ENCODE peak calls at places on chromosomes 12 and 14, in seven cellular contexts. One of them, this sample, is unnamed.

GRCh38 chr14:93008381-93008780 is 85.4 kb downstream of the CHGA start:
- DNase-seq in ureter: no peak
- DNase-seq in neural progenitor cell: no peak
- DNase-seq in fibroblast of the aortic adventitia: peak
- DNase-seq in lung: no peak
- DNase-seq in mammary epithelial cell: no peak
- DNase-seq in NCI-H345: no peak
- DNase-seq in this sample: no peak

GRCh38 chr14:87632796-87633195 is 360.2 kb downstream of the GALC start:
- DNase-seq in ureter: no peak
- DNase-seq in neural progenitor cell: no peak
- DNase-seq in fibroblast of the aortic adventitia: no peak
- DNase-seq in lung: no peak
- DNase-seq in mammary epithelial cell: no peak
- DNase-seq in NCI-H345: no peak
- DNase-seq in this sample: no peak

GRCh38 chr12:103558879-103559278 is 28.2 kb upstream of the STAB2 start:
- DNase-seq in ureter: no peak
- DNase-seq in neural progenitor cell: no peak
- DNase-seq in fibroblast of the aortic adventitia: no peak
- DNase-seq in lung: no peak
- DNase-seq in mammary epithelial cell: no peak
- DNase-seq in NCI-H345: no peak
- DNase-seq in this sample: peak

GRCh38 chr12:110778801-110779577 is 36.3 kb upstream of the PPP1CC start:
- DNase-seq in ureter: no peak
- DNase-seq in neural progenitor cell: no peak
- DNase-seq in fibroblast of the aortic adventitia: no peak
- DNase-seq in lung: no peak
- DNase-seq in mammary epithelial cell: no peak
- DNase-seq in NCI-H345: no peak
- DNase-seq in this sample: no peak

GRCh38 chr12:6370576-6370935 is 4.8 kb downstream of the SCNN1A start:
- DNase-seq in ureter: no peak
- DNase-seq in neural progenitor cell: no peak
- DNase-seq in fibroblast of the aortic adventitia: no peak
- DNase-seq in lung: no peak
- DNase-seq in mammary epithelial cell: no peak
- DNase-seq in NCI-H345: no peak
- DNase-seq in this sample: no peak

GRCh38 chr14:20350860-20351259 is 7.4 kb downstream of the PARP2 start:
- DNase-seq in ureter: no peak
- DNase-seq in neural progenitor cell: no peak
- DNase-seq in fibroblast of the aortic adventitia: peak
- DNase-seq in lung: no peak
- DNase-seq in mammary epithelial cell: no peak
- DNase-seq in NCI-H345: no peak
- DNase-seq in this sample: no peak

GRCh38 chr12:1117371-1117770 is 126.3 kb downstream of the ERC1 start:
- DNase-seq in ureter: no peak
- DNase-seq in neural progenitor cell: no peak
- DNase-seq in fibroblast of the aortic adventitia: peak
- DNase-seq in lung: no peak
- DNase-seq in mammary epithelial cell: no peak
- DNase-seq in NCI-H345: no peak
- DNase-seq in this sample: no peak

GRCh38 chr12:106868982-106869381 is 86.7 kb upstream of the TMEM263 start:
- DNase-seq in ureter: no peak
- DNase-seq in neural progenitor cell: no peak
- DNase-seq in fibroblast of the aortic adventitia: no peak
- DNase-seq in lung: no peak
- DNase-seq in mammary epithelial cell: no peak
- DNase-seq in NCI-H345: no peak
- DNase-seq in this sample: no peak

GRCh38 chr14:105325716-105326567 is 11.4 kb downstream of the PACS2 start:
- DNase-seq in ureter: no peak
- DNase-seq in neural progenitor cell: no peak
- DNase-seq in fibroblast of the aortic adventitia: no peak
- DNase-seq in lung: no peak
- DNase-seq in mammary epithelial cell: no peak
- DNase-seq in NCI-H345: no peak
- DNase-seq in this sample: no peak

GRCh38 chr14:42665083-42665482 is 1058.4 kb downstream of the LRFN5 start:
- DNase-seq in ureter: no peak
- DNase-seq in neural progenitor cell: no peak
- DNase-seq in fibroblast of the aortic adventitia: no peak
- DNase-seq in lung: no peak
- DNase-seq in mammary epithelial cell: no peak
- DNase-seq in NCI-H345: no peak
- DNase-seq in this sample: no peak

GRCh38 chr12:102702447-102703114 is 214.5 kb downstream of the PAH start:
- DNase-seq in ureter: peak
- DNase-seq in neural progenitor cell: peak
- DNase-seq in fibroblast of the aortic adventitia: peak
- DNase-seq in lung: peak
- DNase-seq in mammary epithelial cell: peak
- DNase-seq in NCI-H345: no peak
- DNase-seq in this sample: peak

This sample was measured in trophoblast cell.